ENCODE peak calls at places on chromosomes 12 and 14, in five cellular contexts. V, R, Z, K and J are unnamed samples.

GRCh38 chr14:27205036-27205435 is 607.2 kb upstream of the NOVA1 start:
- DNase-seq in V (no peak), K (no peak), R (no peak), Z (no peak), J (peak)

GRCh38 chr12:52837781-52838736 is 3.9 kb upstream of the KRT79 start:
- DNase-seq in R (no peak), V (no peak), Z (peak), K (no peak), J (no peak)

GRCh38 chr12:116975779-116976393 is 65.1 kb downstream of the FBXW8 start:
- DNase-seq in Z (peak), R (no peak), V (no peak), K (no peak), J (no peak)

GRCh38 chr12:131454418-131455217 is 256.3 kb upstream of the SFSWAP start:
- DNase-seq in V (no peak), Z (no peak), K (peak), R (peak), J (peak)

GRCh38 chr12:130137141-130138018 is 24.9 kb upstream of the FZD10 start:
- DNase-seq in R (no peak), K (no peak), Z (no peak), V (no peak), J (peak)

GRCh38 chr14:65062096-65063075 is 39.9 kb downstream of the MAX start:
- DNase-seq in V (no peak), R (no peak), K (no peak), Z (no peak), J (no peak)

GRCh38 chr12:110179291-110179690 is 55.1 kb downstream of the IFT81 start:
- DNase-seq in V (no peak), K (no peak), Z (peak), R (no peak), J (peak)

GRCh38 chr12:108337235-108338223 is 1.6 kb downstream of the CMKLR1 start:
- DNase-seq in R (peak), V (no peak), K (peak), Z (peak), J (peak)

GRCh38 chr12:26499979-26500640 is 304.7 kb downstream of the SSPN start:
- DNase-seq in V (no peak), Z (no peak), K (no peak), R (no peak), J (no peak)

GRCh38 chr12:119940881-119941280 is 48.2 kb upstream of the BICDL1 start:
- DNase-seq in R (no peak), K (no peak), Z (peak), V (no peak), J (peak)

GRCh38 chr12:51898937-51899336 is 8.4 kb upstream of the ACVRL1 start:
- DNase-seq in K (no peak), R (no peak), Z (no peak), V (no peak), J (no peak)

GRCh38 chr14:101761881-101762529 is 496 bp downstream of the PPP2R5C start:
- DNase-seq in Z (peak), K (no peak), R (no peak), V (peak), J (peak)

GRCh38 chr12:21764063-21764462 is 10.4 kb downstream of the KCNJ8 start:
- DNase-seq in V (no peak), K (no peak), R (no peak), Z (no peak), J (no peak)

GRCh38 chr12:56836317-56836716 is 73.2 kb downstream of the HSD17B6 start:
- DNase-seq in K (no peak), R (no peak), Z (peak), V (no peak), J (no peak)

GRCh38 chr12:119630223-119630781 is 36.7 kb downstream of the TMEM233 start:
- DNase-seq in Z (no peak), K (no peak), R (no peak), V (no peak), J (no peak)

GRCh38 chr12:112844814-112845565 is 53.4 kb downstream of the RPH3A start:
- DNase-seq in V (no peak), K (no peak), R (no peak), Z (no peak), J (no peak)

GRCh38 chr12:110906985-110907384 is 13.4 kb downstream of the MYL2 start:
- DNase-seq in K (no peak), V (no peak), R (no peak), Z (no peak), J (no peak)

GRCh38 chr12:2992724-2993123 is 33.5 kb downstream of the TEAD4 start:
- DNase-seq in V (no peak), Z (no peak), K (no peak), R (no peak), J (no peak)

GRCh38 chr12:2494490-2495192 is 300.1 kb upstream of the FKBP4 start:
- DNase-seq in R (no peak), K (no peak), V (no peak), Z (no peak), J (no peak)

GRCh38 chr12:124771462-124772361 is 92.0 kb downstream of the SCARB1 start:
- DNase-seq in R (peak), V (peak), Z (peak), K (peak), J (peak)

GRCh38 chr12:109864916-109865315 is 15.4 kb downstream of the GLTP start:
- DNase-seq in V (no peak), R (no peak), K (no peak), Z (no peak), J (no peak)

GRCh38 chr12:132253698-132254480 is 75.5 kb downstream of the GALNT9 start:
- DNase-seq in K (no peak), V (no peak), Z (no peak), R (no peak), J (no peak)

GRCh38 chr12:124143726-124144125 is 151.2 kb upstream of the RFLNA start:
- DNase-seq in Z (no peak), R (no peak), V (no peak), K (no peak), J (no peak)

GRCh38 chr14:53190938-53191337 is 37.8 kb upstream of the DDHD1 start:
- DNase-seq in K (no peak), R (no peak), V (no peak), Z (no peak), J (no peak)

GRCh38 chr12:119154435-119154818 is 24.3 kb upstream of the HSPB8 start:
- DNase-seq in K (peak), R (no peak), Z (no peak), V (no peak), J (no peak)

GRCh38 chr12:123713398-123714301 is 1.5 kb downstream of the ATP6V0A2 start:
- DNase-seq in V (no peak), Z (no peak), R (peak), K (no peak), J (peak)

GRCh38 chr12:52402377-52402776 is 3.8 kb downstream of the KRT82 start:
- DNase-seq in R (no peak), K (no peak), V (no peak), Z (no peak), J (no peak)

GRCh38 chr14:86882818-86883217 is 1110.2 kb downstream of the GALC start:
- DNase-seq in R (no peak), V (no peak), Z (no peak), K (no peak), J (no peak)

GRCh38 chr12:89451876-89452275 is 72.7 kb downstream of the GALNT4 start:
- DNase-seq in K (peak), Z (peak), R (no peak), V (no peak), J (no peak)

GRCh38 chr14:69687963-69688649 is 76.7 kb downstream of the SUSD6 start:
- DNase-seq in V (no peak), Z (peak), R (peak), K (no peak), J (peak)

GRCh38 chr14:96098309-96098998 is 59.3 kb downstream of the C14orf132 start:
- DNase-seq in Z (peak), K (no peak), V (no peak), R (peak), J (peak)

GRCh38 chr12:117025481-117026151 is 73.6 kb downstream of the TESC start:
- DNase-seq in R (peak), Z (peak), V (no peak), K (peak), J (peak)

GRCh38 chr14:69288001-69288771 is 28.2 kb downstream of the GALNT16 start:
- DNase-seq in R (peak), K (no peak), Z (peak), V (no peak), J (no peak)

GRCh38 chr12:45581112-45581511 is 148.4 kb upstream of the ARID2 start:
- DNase-seq in R (no peak), K (no peak), Z (no peak), V (no peak), J (no peak)

GRCh38 chr12:95169368-95169767 is 47.9 kb downstream of the FGD6 start:
- DNase-seq in R (no peak), K (no peak), V (no peak), Z (peak), J (no peak)

GRCh38 chr12:120709976-120710804 is at the start of gene UNC119B:
- DNase-seq in Z (peak), K (no peak), V (peak), R (peak), J (peak)

GRCh38 chr12:124557518-124558223 is 9.7 kb downstream of the NCOR2 start:
- DNase-seq in V (no peak), Z (no peak), R (no peak), K (no peak), J (no peak)

GRCh38 chr12:87086118-87086891 is 830.1 kb upstream of the MGAT4C start:
- DNase-seq in Z (no peak), V (no peak), K (no peak), R (no peak), J (no peak)

GRCh38 chr12:7411343-7411742 is 32.6 kb downstream of the CD163L1 start:
- DNase-seq in Z (no peak), K (peak), V (no peak), R (no peak), J (no peak)